ENCODE peak calls at places on chromosome 10, in five cellular contexts. One of them, this sample, is unnamed.

GRCh38 chr10:35421553-35422178 is 85.4 kb downstream of the CCNY start:
- DNase-seq in GM12865: no peak
- DNase-seq in WERI-Rb-1: no peak
- DNase-seq in neural crest cell: no peak
- DNase-seq in PC-9: peak; percentile 53
- DNase-seq in this sample: no peak

GRCh38 chr10:119412831-119413737 is 129.4 kb downstream of the RGS10 start:
- DNase-seq in GM12865: no peak
- DNase-seq in WERI-Rb-1: no peak
- DNase-seq in neural crest cell: no peak
- DNase-seq in PC-9: no peak
- DNase-seq in this sample: no peak

GRCh38 chr10:44114441-44114840 is 270.5 kb downstream of the CXCL12 start:
- DNase-seq in GM12865: no peak
- DNase-seq in WERI-Rb-1: no peak
- DNase-seq in neural crest cell: no peak
- DNase-seq in PC-9: no peak
- DNase-seq in this sample: no peak

GRCh38 chr10:95480901-95481491 is 80.2 kb downstream of the SORBS1 start:
- DNase-seq in GM12865: no peak
- DNase-seq in WERI-Rb-1: no peak
- DNase-seq in neural crest cell: no peak
- DNase-seq in PC-9: no peak
- DNase-seq in this sample: no peak

GRCh38 chr10:79178614-79179403 is 110.0 kb downstream of the ZMIZ1 start:
- DNase-seq in GM12865: no peak
- DNase-seq in WERI-Rb-1: peak; percentile 79
- DNase-seq in neural crest cell: no peak
- DNase-seq in PC-9: no peak
- DNase-seq in this sample: no peak

GRCh38 chr10:96366508-96366907 is 7.7 kb upstream of the OPALIN start:
- DNase-seq in GM12865: no peak
- DNase-seq in WERI-Rb-1: no peak
- DNase-seq in neural crest cell: no peak
- DNase-seq in PC-9: no peak
- DNase-seq in this sample: no peak

GRCh38 chr10:98886686-98887085 is 349.0 kb downstream of the HPSE2 start:
- DNase-seq in GM12865: no peak
- DNase-seq in WERI-Rb-1: no peak
- DNase-seq in neural crest cell: no peak
- DNase-seq in PC-9: no peak
- DNase-seq in this sample: no peak

GRCh38 chr10:130558778-130559177 is 422.6 kb downstream of the GLRX3 start:
- DNase-seq in GM12865: no peak
- DNase-seq in WERI-Rb-1: no peak
- DNase-seq in neural crest cell: no peak
- DNase-seq in PC-9: no peak
- DNase-seq in this sample: no peak

GRCh38 chr10:120365872-120366271 is 91.2 kb upstream of the PLPP4 start:
- DNase-seq in GM12865: no peak
- DNase-seq in WERI-Rb-1: no peak
- DNase-seq in neural crest cell: no peak
- DNase-seq in PC-9: no peak
- DNase-seq in this sample: no peak

GRCh38 chr10:92421550-92421949 is 130.6 kb downstream of the MARCHF5 start:
- DNase-seq in GM12865: no peak
- DNase-seq in WERI-Rb-1: no peak
- DNase-seq in neural crest cell: no peak
- DNase-seq in PC-9: no peak
- DNase-seq in this sample: no peak

GRCh38 chr10:78964952-78965633 is 103.7 kb upstream of the ZMIZ1 start:
- DNase-seq in GM12865: no peak
- DNase-seq in WERI-Rb-1: peak; percentile 46
- DNase-seq in neural crest cell: peak; percentile 71
- DNase-seq in PC-9: peak; percentile 96
- DNase-seq in this sample: peak; percentile 97

GRCh38 chr10:70733051-70733450 is 52.1 kb downstream of the TBATA start:
- DNase-seq in GM12865: no peak
- DNase-seq in WERI-Rb-1: no peak
- DNase-seq in neural crest cell: no peak
- DNase-seq in PC-9: no peak
- DNase-seq in this sample: no peak

GRCh38 chr10:86065711-86066251 is 300.8 kb downstream of the GRID1 start:
- DNase-seq in GM12865: no peak
- DNase-seq in WERI-Rb-1: no peak
- DNase-seq in neural crest cell: no peak
- DNase-seq in PC-9: no peak
- DNase-seq in this sample: no peak

GRCh38 chr10:102434251-102434913 is 2.0 kb upstream of the CUEDC2 start:
- DNase-seq in GM12865: no peak
- DNase-seq in WERI-Rb-1: no peak
- DNase-seq in neural crest cell: no peak
- DNase-seq in PC-9: no peak
- DNase-seq in this sample: no peak

GRCh38 chr10:69644658-69645295 is 14.7 kb downstream of the FAM241B start:
- DNase-seq in GM12865: peak; percentile 51
- DNase-seq in WERI-Rb-1: peak; percentile 72
- DNase-seq in neural crest cell: peak; percentile 73
- DNase-seq in PC-9: peak; percentile 68
- DNase-seq in this sample: peak; percentile 85

GRCh38 chr10:29948971-29949370 is 110.4 kb downstream of the JCAD start:
- DNase-seq in GM12865: peak; percentile 85
- DNase-seq in WERI-Rb-1: no peak
- DNase-seq in neural crest cell: no peak
- DNase-seq in PC-9: no peak
- DNase-seq in this sample: peak; percentile 15

GRCh38 chr10:125158528-125159485 is 1.6 kb downstream of the CTBP2 start:
- DNase-seq in GM12865: no peak
- DNase-seq in WERI-Rb-1: no peak
- DNase-seq in neural crest cell: no peak
- DNase-seq in PC-9: peak; percentile 35
- DNase-seq in this sample: no peak

GRCh38 chr10:533611-534566 is 155.6 kb downstream of the DIP2C start:
- DNase-seq in GM12865: no peak
- DNase-seq in WERI-Rb-1: no peak
- DNase-seq in neural crest cell: no peak
- DNase-seq in PC-9: no peak
- DNase-seq in this sample: no peak

GRCh38 chr10:126013489-126014281 is 117.3 kb downstream of the FANK1 start:
- DNase-seq in GM12865: peak; percentile 18
- DNase-seq in WERI-Rb-1: no peak
- DNase-seq in neural crest cell: no peak
- DNase-seq in PC-9: peak; percentile 18
- DNase-seq in this sample: peak; percentile 29

GRCh38 chr10:111221682-111222470 is 145.0 kb downstream of the ADRA2A start:
- DNase-seq in GM12865: no peak
- DNase-seq in WERI-Rb-1: no peak
- DNase-seq in neural crest cell: no peak
- DNase-seq in PC-9: no peak
- DNase-seq in this sample: no peak

GRCh38 chr10:131245475-131246059 is 66.0 kb downstream of the TCERG1L start:
- DNase-seq in GM12865: no peak
- DNase-seq in WERI-Rb-1: no peak
- DNase-seq in neural crest cell: no peak
- DNase-seq in PC-9: no peak
- DNase-seq in this sample: no peak

GRCh38 chr10:58480321-58480720 is 32.4 kb upstream of the BICC1 start:
- DNase-seq in GM12865: no peak
- DNase-seq in WERI-Rb-1: no peak
- DNase-seq in neural crest cell: no peak
- DNase-seq in PC-9: no peak
- DNase-seq in this sample: no peak

GRCh38 chr10:76315240-76315639 is 883.8 kb downstream of the LRMDA start:
- DNase-seq in GM12865: no peak
- DNase-seq in WERI-Rb-1: no peak
- DNase-seq in neural crest cell: no peak
- DNase-seq in PC-9: no peak
- DNase-seq in this sample: no peak

GRCh38 chr10:66627156-66627555 is 298.7 kb upstream of the LRRTM3 start:
- DNase-seq in GM12865: peak; percentile 36
- DNase-seq in WERI-Rb-1: peak; percentile 34
- DNase-seq in neural crest cell: no peak
- DNase-seq in PC-9: no peak
- DNase-seq in this sample: peak; percentile 54

GRCh38 chr10:36033808-36034207 is 391.7 kb upstream of the FZD8 start:
- DNase-seq in GM12865: no peak
- DNase-seq in WERI-Rb-1: no peak
- DNase-seq in neural crest cell: no peak
- DNase-seq in PC-9: no peak
- DNase-seq in this sample: no peak

GRCh38 chr10:131549116-131549515 is 237.6 kb upstream of the TCERG1L start:
- DNase-seq in GM12865: no peak
- DNase-seq in WERI-Rb-1: no peak
- DNase-seq in neural crest cell: no peak
- DNase-seq in PC-9: no peak
- DNase-seq in this sample: no peak

GRCh38 chr10:69861251-69862240 is 59.8 kb downstream of the COL13A1 start:
- DNase-seq in GM12865: peak; percentile 14
- DNase-seq in WERI-Rb-1: peak; percentile 43
- DNase-seq in neural crest cell: no peak
- DNase-seq in PC-9: peak; percentile 63
- DNase-seq in this sample: peak; percentile 80

DNA sequence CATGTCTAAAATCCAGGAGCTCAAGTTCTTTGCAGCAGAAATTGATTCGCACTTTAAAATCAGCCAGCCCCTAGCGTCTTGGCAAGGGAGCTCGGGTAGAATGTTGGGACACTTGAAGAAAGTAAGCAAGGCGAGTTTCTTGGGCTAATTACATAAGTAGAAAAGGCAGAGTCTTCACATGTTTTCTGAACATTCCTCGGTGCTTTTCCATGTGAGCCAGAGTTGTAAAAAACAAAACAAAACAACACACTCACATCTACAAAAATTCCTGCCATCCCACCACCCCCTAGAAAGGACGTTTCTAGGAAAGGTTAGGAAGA is 38.7 kb upstream of the EMX2 start:
- DNase-seq in GM12865: no peak
- DNase-seq in WERI-Rb-1: no peak
- DNase-seq in neural crest cell: no peak
- DNase-seq in PC-9: no peak
- DNase-seq in this sample: no peak
- TF ChIP-seq CTCF in GM12865: no peak
- TF ChIP-seq CTCF in WERI-Rb-1: no peak
- TF ChIP-seq CTCF in neural crest cell: no peak
- TF ChIP-seq CTCF in PC-9: no peak
- TF ChIP-seq CTCF in this sample: no peak

GRCh38 chr10:9762966-9763656 is 1254.6 kb upstream of the CELF2 start:
- DNase-seq in GM12865: no peak
- DNase-seq in WERI-Rb-1: no peak
- DNase-seq in neural crest cell: no peak
- DNase-seq in PC-9: no peak
- DNase-seq in this sample: no peak

DNA sequence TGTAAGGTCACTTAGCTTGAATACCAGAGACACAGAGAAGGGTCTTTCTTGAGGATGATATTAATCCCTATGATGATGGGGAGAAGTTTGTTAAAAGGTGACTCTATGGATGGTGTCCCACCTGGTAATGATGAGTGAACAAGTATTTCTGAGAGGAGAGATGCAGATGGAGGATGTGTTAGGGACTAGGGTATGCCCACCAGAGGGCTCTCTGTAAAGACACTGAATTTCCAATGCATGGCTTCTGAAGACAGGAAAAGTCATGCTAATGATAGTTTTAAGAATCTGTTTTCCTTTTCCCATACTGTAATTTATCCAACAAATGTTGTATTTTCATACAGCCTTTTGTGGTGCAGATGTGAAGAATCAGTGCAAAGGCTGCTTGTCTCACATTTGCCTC is 1250.9 kb upstream of the CELF2 start:
- DNase-seq in GM12865: no peak
- DNase-seq in WERI-Rb-1: no peak
- DNase-seq in neural crest cell: no peak
- DNase-seq in PC-9: no peak
- DNase-seq in this sample: no peak
- TF ChIP-seq CTCF in GM12865: no peak
- TF ChIP-seq CTCF in WERI-Rb-1: no peak
- TF ChIP-seq CTCF in neural crest cell: peak; percentile 19
- TF ChIP-seq CTCF in PC-9: no peak
- TF ChIP-seq CTCF in this sample: no peak

GRCh38 chr10:113221756-113222168 is 271.7 kb downstream of the TCF7L2 start:
- DNase-seq in GM12865: no peak
- DNase-seq in WERI-Rb-1: peak; percentile 40
- DNase-seq in neural crest cell: no peak
- DNase-seq in PC-9: no peak
- DNase-seq in this sample: no peak

GRCh38 chr10:113213041-113213440 is 263.0 kb downstream of the TCF7L2 start:
- DNase-seq in GM12865: no peak
- DNase-seq in WERI-Rb-1: no peak
- DNase-seq in neural crest cell: no peak
- DNase-seq in PC-9: no peak
- DNase-seq in this sample: no peak

GRCh38 chr10:113219446-113219845 is 269.4 kb downstream of the TCF7L2 start:
- DNase-seq in GM12865: no peak
- DNase-seq in WERI-Rb-1: no peak
- DNase-seq in neural crest cell: no peak
- DNase-seq in PC-9: no peak
- DNase-seq in this sample: no peak

GRCh38 chr10:113214331-113214730 is 264.3 kb downstream of the TCF7L2 start:
- DNase-seq in GM12865: no peak
- DNase-seq in WERI-Rb-1: no peak
- DNase-seq in neural crest cell: no peak
- DNase-seq in PC-9: no peak
- DNase-seq in this sample: no peak

DNA sequence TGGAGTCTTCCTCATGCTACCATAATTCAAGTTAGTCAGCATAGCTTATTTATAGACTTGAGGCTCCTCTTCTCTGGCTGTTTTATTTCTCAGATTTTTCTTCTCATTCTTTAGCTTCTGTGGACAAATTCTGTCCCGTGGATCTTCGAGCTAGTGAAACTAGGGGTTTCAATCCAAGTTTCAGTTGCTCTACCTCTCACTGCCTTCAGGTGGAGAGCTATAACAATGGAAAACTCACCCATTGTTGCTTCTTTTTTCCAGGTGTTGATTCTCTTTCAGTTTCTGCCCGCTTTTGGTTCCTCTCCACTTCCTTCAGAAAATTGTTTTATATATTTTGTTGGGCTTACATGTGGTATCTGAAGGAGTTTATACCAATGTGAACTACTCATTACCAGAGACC is 266.0 kb downstream of the TCF7L2 start:
- DNase-seq in GM12865: no peak
- DNase-seq in WERI-Rb-1: no peak
- DNase-seq in neural crest cell: no peak
- DNase-seq in PC-9: no peak
- DNase-seq in this sample: no peak
- TF ChIP-seq CTCF in GM12865: no peak
- TF ChIP-seq CTCF in WERI-Rb-1: peak; percentile 64
- TF ChIP-seq CTCF in neural crest cell: peak; percentile 39
- TF ChIP-seq CTCF in PC-9: peak; percentile 42
- TF ChIP-seq CTCF in this sample: no peak

DNA sequence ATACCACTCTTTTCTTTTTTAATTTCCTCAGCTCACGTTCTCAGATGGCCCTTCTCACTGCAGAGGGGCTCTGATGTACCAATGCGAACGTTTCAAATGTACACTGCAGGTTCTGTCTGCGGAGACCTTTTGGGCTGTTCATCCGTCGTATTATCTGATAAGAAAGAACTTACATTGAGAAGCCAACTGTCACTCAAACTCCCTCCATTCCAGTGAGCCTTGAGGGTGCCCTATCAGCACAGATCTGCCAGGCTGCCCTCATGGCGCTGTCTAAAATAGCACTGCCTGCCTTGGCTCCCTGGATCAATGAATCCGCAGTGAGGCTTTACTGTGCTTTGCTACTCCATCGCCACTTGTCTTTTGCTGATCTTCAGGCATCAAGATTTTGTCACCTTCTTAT is 61.8 kb downstream of the ARL5B start:
- DNase-seq in GM12865: no peak
- DNase-seq in WERI-Rb-1: no peak
- DNase-seq in neural crest cell: no peak
- DNase-seq in PC-9: no peak
- DNase-seq in this sample: no peak
- TF ChIP-seq CTCF in GM12865: no peak
- TF ChIP-seq CTCF in WERI-Rb-1: no peak
- TF ChIP-seq CTCF in neural crest cell: no peak
- TF ChIP-seq CTCF in PC-9: no peak
- TF ChIP-seq CTCF in this sample: no peak

This sample was measured in Calu3.